ENCODE peak calls at places on chromosome 11, in eight cellular contexts. V is psoas muscle, W is fibroblast of lung, K is PC-9, H is right lobe of liver, P is cardiac muscle cell, N is mesenchymal stem cell, J is right atrium auricular region. D is an unnamed sample.

GRCh38 chr11:214083-214482 is 6.6 kb downstream of the RIC8A start:
- DNase-seq in V (peak; percentile 43), W (no peak), K (no peak), H (no peak), P (no peak), N (no peak), J (no peak), D (no peak)

GRCh38 chr11:45163956-45164575 is 17.6 kb downstream of the PRDM11 start:
- DNase-seq in V (no peak), W (no peak), K (no peak), H (no peak), P (no peak), N (no peak), J (no peak), D (peak; percentile 42)

GRCh38 chr11:12275818-12276217 is 101.6 kb upstream of the PARVA start:
- DNase-seq in V (no peak), W (no peak), K (no peak), H (no peak), P (no peak), N (no peak), J (peak; percentile 40), D (no peak)

GRCh38 chr11:504053-504993 is 2.7 kb downstream of the RNH1 start:
- DNase-seq in V (no peak), W (peak; percentile 58), K (no peak), H (no peak), P (peak; percentile 79), N (no peak), J (peak; percentile 79), D (peak; percentile 81)

GRCh38 chr11:36684840-36685800 is 87.1 kb upstream of the RAG2 start:
- DNase-seq in V (no peak), W (no peak), K (no peak), H (no peak), P (no peak), N (no peak), J (no peak), D (no peak)

GRCh38 chr11:76763573-76764348 is 19.4 kb upstream of the TSKU start:
- DNase-seq in V (peak; percentile 67), W (peak; percentile 67), K (no peak), H (no peak), P (peak; percentile 95), N (peak; percentile 87), J (no peak), D (no peak)

GRCh38 chr11:97409141-97409540 is 1019.3 kb downstream of the JRKL start:
- DNase-seq in V (no peak), W (no peak), K (no peak), H (no peak), P (no peak), N (no peak), J (no peak), D (peak; percentile 31)

GRCh38 chr11:38356255-38356654 is 1758.2 kb upstream of the RAG2 start:
- DNase-seq in V (no peak), W (no peak), K (no peak), H (no peak), P (no peak), N (no peak), J (no peak), D (no peak)

GRCh38 chr11:83252266-83252665 is 33.9 kb downstream of the CCDC90B start:
- DNase-seq in V (no peak), W (no peak), K (no peak), H (no peak), P (no peak), N (no peak), J (no peak), D (no peak)

GRCh38 chr11:2272946-2273280 is 2.5 kb upstream of the ASCL2 start:
- DNase-seq in V (no peak), W (no peak), K (no peak), H (no peak), P (no peak), N (no peak), J (no peak), D (no peak)

GRCh38 chr11:12280199-12280837 is 97.1 kb upstream of the PARVA start:
- DNase-seq in V (no peak), W (no peak), K (no peak), H (no peak), P (no peak), N (no peak), J (peak; percentile 58), D (no peak)

GRCh38 chr11:132821027-132821426 is 711.3 kb downstream of the OPCML start:
- DNase-seq in V (no peak), W (no peak), K (no peak), H (no peak), P (no peak), N (peak; percentile 47), J (no peak), D (no peak)

GRCh38 chr11:8384199-8384821 is 120.6 kb upstream of the LMO1 start:
- DNase-seq in V (no peak), W (peak; percentile 42), K (peak; percentile 47), H (no peak), P (peak; percentile 65), N (peak; percentile 75), J (no peak), D (peak; percentile 78)

GRCh38 chr11:73951797-73952196 is 971 bp downstream of the DNAJB13 start:
- DNase-seq in V (no peak), W (no peak), K (no peak), H (no peak), P (no peak), N (no peak), J (no peak), D (no peak)

GRCh38 chr11:36345535-36346141 is 49.5 kb downstream of the PRR5L start:
- DNase-seq in V (no peak), W (no peak), K (no peak), H (no peak), P (no peak), N (no peak), J (no peak), D (no peak)

GRCh38 chr11:69216609-69217008 is 60.9 kb downstream of the SMIM38 start:
- DNase-seq in V (no peak), W (peak; percentile 5), K (no peak), H (no peak), P (no peak), N (no peak), J (no peak), D (no peak)

GRCh38 chr11:70135142-70136132 is 57.3 kb downstream of the ANO1 start:
- DNase-seq in V (no peak), W (peak; percentile 33), K (no peak), H (no peak), P (peak; percentile 75), N (no peak), J (no peak), D (no peak)

GRCh38 chr11:20278727-20279126 is 84.8 kb upstream of the HTATIP2 start:
- DNase-seq in V (no peak), W (no peak), K (no peak), H (no peak), P (peak; percentile 5), N (no peak), J (no peak), D (no peak)

GRCh38 chr11:102929966-102930365 is 25.6 kb downstream of the MMP13 start:
- DNase-seq in V (no peak), W (no peak), K (no peak), H (no peak), P (no peak), N (no peak), J (no peak), D (no peak)

GRCh38 chr11:122593473-122594420 is 61.8 kb upstream of the UBASH3B start:
- DNase-seq in V (no peak), W (no peak), K (no peak), H (no peak), P (no peak), N (no peak), J (no peak), D (no peak)

GRCh38 chr11:5626191-5626590 is 1.4 kb downstream of the TRIM34 start:
- DNase-seq in V (no peak), W (peak; percentile 47), K (no peak), H (no peak), P (peak; percentile 12), N (peak; percentile 70), J (no peak), D (no peak)

GRCh38 chr11:88059326-88059725 is 115.9 kb downstream of the RAB38 start:
- DNase-seq in V (no peak), W (no peak), K (no peak), H (no peak), P (peak; percentile 12), N (no peak), J (no peak), D (no peak)

GRCh38 chr11:121237686-121238658 is 54.6 kb upstream of the SC5D start:
- DNase-seq in V (no peak), W (peak; percentile 2), K (no peak), H (no peak), P (peak; percentile 54), N (peak; percentile 40), J (no peak), D (no peak)
- H3K4me1 ChIP-seq in V (no peaks in the 10 kb centered on the region), W (no peaks in the 10 kb centered on the region), K (no peaks in the 10 kb centered on the region), H (no peaks in the 10 kb centered on the region), P (peaks cover 61% of the 10 kb centered on the region), N (no peaks in the 10 kb centered on the region), J (no peaks in the 10 kb centered on the region), D (no peaks in the 10 kb centered on the region)

GRCh38 chr11:111423250-111423615 is 44.2 kb upstream of the POU2AF1 start:
- DNase-seq in V (no peak), W (no peak), K (no peak), H (no peak), P (no peak), N (no peak), J (no peak), D (no peak)

GRCh38 chr11:111421251-111421650 is 42.2 kb upstream of the POU2AF1 start:
- DNase-seq in V (no peak), W (no peak), K (no peak), H (no peak), P (no peak), N (no peak), J (no peak), D (no peak)

GRCh38 chr11:111419181-111419580 is 40.1 kb upstream of the POU2AF1 start:
- DNase-seq in V (no peak), W (no peak), K (no peak), H (no peak), P (no peak), N (no peak), J (no peak), D (no peak)

GRCh38 chr11:111419641-111420327 is 40.7 kb upstream of the POU2AF1 start:
- DNase-seq in V (peak; percentile 71), W (no peak), K (no peak), H (peak; percentile 79), P (no peak), N (no peak), J (no peak), D (no peak)

GRCh38 chr11:111422494-111423249 is 43.6 kb upstream of the POU2AF1 start:
- DNase-seq in V (peak; percentile 68), W (peak; percentile 31), K (peak; percentile 63), H (no peak), P (peak; percentile 54), N (peak; percentile 33), J (no peak), D (peak; percentile 83)
- H3K4me1 ChIP-seq in V (peaks cover 14% of the 10 kb centered on the region), W (no peaks in the 10 kb centered on the region), K (no peaks in the 10 kb centered on the region), H (no peaks in the 10 kb centered on the region), P (peaks cover 6% of the 10 kb centered on the region), N (no peaks in the 10 kb centered on the region), J (no peaks in the 10 kb centered on the region), D (peaks cover 8% of the 10 kb centered on the region)

GRCh38 chr11:113989381-113989780 is 14.5 kb downstream of the HTR3A start:
- DNase-seq in V (no peak), W (no peak), K (no peak), H (no peak), P (no peak), N (no peak), J (no peak), D (no peak)
- H3K4me1 ChIP-seq in V (no peaks in the 10 kb centered on the region), W (no peaks in the 10 kb centered on the region), K (no peaks in the 10 kb centered on the region), H (no peaks in the 10 kb centered on the region), P (no peaks in the 10 kb centered on the region), N (no peaks in the 10 kb centered on the region), J (no peaks in the 10 kb centered on the region), D (no peaks in the 10 kb centered on the region)

GRCh38 chr11:42012261-42012660 is 552.8 kb upstream of the LRRC4C start:
- DNase-seq in V (no peak), W (no peak), K (no peak), H (no peak), P (no peak), N (no peak), J (no peak), D (no peak)

GRCh38 chr11:42013656-42014201 is 554.3 kb upstream of the LRRC4C start:
- DNase-seq in V (no peak), W (no peak), K (no peak), H (no peak), P (no peak), N (no peak), J (no peak), D (no peak)
- H3K4me1 ChIP-seq in V (no peaks in the 10 kb centered on the region), W (no peaks in the 10 kb centered on the region), K (no peaks in the 10 kb centered on the region), H (no peaks in the 10 kb centered on the region), P (no peaks in the 10 kb centered on the region), N (no peaks in the 10 kb centered on the region), J (no peaks in the 10 kb centered on the region), D (no peaks in the 10 kb centered on the region)

D was measured in upper lobe of right lung.